ENCODE peak calls at places on chromosomes 6 and 20, in seven cellular contexts. J is T-helper 9 cell; X is HT1080; U is neuronal stem cell; H is CD8-positive, alpha-beta T cell; K is NCI-H2171; V is RCC 7860. R is an unnamed sample.

GRCh38 chr6:46719099-46719498 is 16.1 kb downstream of the PLA2G7 start:
- DNase-seq in J (no peak), X (peak), U (no peak), H (no peak), K (no peak), V (no peak), R (no peak)

GRCh38 chr6:162056745-162057144 is 670.8 kb downstream of the PRKN start:
- DNase-seq in J (no peak), X (peak), U (no peak), H (no peak), K (no peak), V (peak), R (peak)

GRCh38 chr6:13537527-13537897 is 36.9 kb upstream of the SIRT5 start:
- DNase-seq in J (no peak), X (no peak), U (no peak), H (no peak), K (no peak), V (no peak), R (no peak)

GRCh38 chr6:135231469-135231844 is 50.3 kb downstream of the MYB start:
- DNase-seq in J (no peak), X (peak), U (no peak), H (no peak), K (no peak), V (no peak), R (no peak)

GRCh38 chr20:47610247-47610944 is 108.7 kb downstream of the NCOA3 start:
- DNase-seq in J (peak), X (peak), U (no peak), H (peak), K (no peak), V (peak), R (no peak)

GRCh38 chr6:16409531-16410441 is 171.4 kb downstream of the GMPR start:
- DNase-seq in J (peak), X (peak), U (peak), H (peak), K (peak), V (no peak), R (peak)

GRCh38 chr6:163085861-163086562 is 328.5 kb upstream of the QKI start:
- DNase-seq in J (no peak), X (no peak), U (no peak), H (no peak), K (no peak), V (no peak), R (no peak)

GRCh38 chr20:45470262-45470931 is 844 bp downstream of the WFDC2 start:
- DNase-seq in J (no peak), X (no peak), U (peak), H (no peak), K (peak), V (no peak), R (peak)

R was measured in neural progenitor cell.